ENCODE peak calls at places on chromosomes 3 and 15, in seven cellular contexts. T is astrocyte of the spinal cord, D is ELR, M is A549, L is GM23338, Q is astrocyte, R is adipocyte. Z is an unnamed sample.

GRCh38 chr3:40313975-40314860 is 4.7 kb downstream of the EIF1B start:
- DNase-seq in Q (no peak), D (peak), R (peak), T (no peak), L (no peak), M (no peak), Z (no peak)

GRCh38 chr3:14235896-14236295 is 57.3 kb downstream of the LSM3 start:
- DNase-seq in T (no peak), D (no peak), R (no peak), M (no peak), L (no peak), Q (no peak), Z (peak)

GRCh38 chr3:185021326-185021725 is 131.5 kb downstream of the C3orf70 start:
- DNase-seq in R (peak), T (no peak), M (no peak), D (no peak), L (no peak), Q (peak), Z (no peak)

GRCh38 chr3:160265088-160265487 is 39.9 kb downstream of the C3orf80 start:
- DNase-seq in M (no peak), L (no peak), R (no peak), D (no peak), Q (no peak), T (no peak), Z (no peak)

GRCh38 chr3:126960604-126960995 is 22.3 kb upstream of the PLXNA1 start:
- DNase-seq in M (no peak), L (no peak), D (no peak), Q (no peak), T (no peak), R (no peak), Z (no peak)

GRCh38 chr3:30548605-30549004 is 57.8 kb upstream of the TGFBR2 start:
- DNase-seq in Q (no peak), R (no peak), M (no peak), T (no peak), D (peak), L (peak), Z (no peak)

GRCh38 chr3:113663761-113664160 is 32.7 kb downstream of the USF3 start:
- DNase-seq in L (no peak), D (no peak), Q (no peak), T (no peak), R (no peak), M (no peak), Z (no peak)

GRCh38 chr15:60774829-60775228 is 295.9 kb upstream of the ICE2 start:
- DNase-seq in T (no peak), L (no peak), D (no peak), R (no peak), M (no peak), Q (no peak), Z (no peak)

GRCh38 chr15:85482896-85483295 is 102.5 kb downstream of the AKAP13 start:
- DNase-seq in T (peak), D (peak), R (peak), L (no peak), M (no peak), Q (peak), Z (no peak)

GRCh38 chr3:159994182-159994581 is 5.5 kb downstream of the IL12A start:
- DNase-seq in Q (peak), T (no peak), D (peak), R (no peak), L (no peak), M (no peak), Z (no peak)

GRCh38 chr3:66393486-66394260 is 107.1 kb downstream of the LRIG1 start:
- DNase-seq in M (no peak), T (peak), Q (peak), R (peak), L (no peak), D (no peak), Z (no peak)

GRCh38 chr15:33021806-33022389 is 172.6 kb downstream of the FMN1 start:
- DNase-seq in D (peak), L (peak), M (peak), T (peak), Q (peak), R (peak), Z (peak)

GRCh38 chr3:30750967-30751366 is 143.5 kb downstream of the GADL1 start:
- DNase-seq in T (no peak), L (peak), Q (no peak), R (no peak), D (peak), M (no peak), Z (no peak)

GRCh38 chr15:92603743-92604470 is 51.7 kb downstream of the FAM174B start:
- DNase-seq in T (peak), L (no peak), D (no peak), M (no peak), Q (peak), R (peak), Z (peak)

GRCh38 chr3:14124223-14124614 is 451 bp downstream of the CHCHD4 start:
- DNase-seq in L (peak), R (peak), T (no peak), D (peak), M (peak), Q (no peak), Z (peak)

GRCh38 chr3:63979093-63979492 is 44.2 kb downstream of the PSMD6 start:
- DNase-seq in R (no peak), Q (peak), D (no peak), M (no peak), T (no peak), L (no peak), Z (peak)

GRCh38 chr15:78567541-78567940 is 2.2 kb downstream of the CHRNA5 start:
- DNase-seq in M (no peak), D (no peak), L (no peak), T (no peak), Q (no peak), R (no peak), Z (no peak)

GRCh38 chr3:41037651-41038334 is 161.5 kb upstream of the CTNNB1 start:
- DNase-seq in T (no peak), R (no peak), Q (no peak), D (no peak), L (no peak), M (no peak), Z (no peak)

GRCh38 chr15:53512029-53512428 is 247.4 kb downstream of the WDR72 start:
- DNase-seq in L (no peak), M (no peak), T (no peak), D (no peak), Q (no peak), R (no peak), Z (no peak)

GRCh38 chr3:184289426-184289938 is 9.6 kb upstream of the PSMD2 start:
- DNase-seq in T (peak), R (peak), L (peak), M (peak), D (peak), Q (peak), Z (peak)

GRCh38 chr3:31462050-31462569 is 70.6 kb upstream of the STT3B start:
- DNase-seq in L (peak), M (no peak), Q (no peak), R (no peak), T (no peak), D (no peak), Z (peak)

GRCh38 chr15:58457466-58457965 is 25.7 kb downstream of the LIPC start:
- DNase-seq in L (no peak), D (peak), R (peak), Q (peak), T (peak), M (no peak), Z (peak)

GRCh38 chr15:79673416-79674123 is 223.2 kb downstream of the MTHFS start:
- DNase-seq in M (peak), R (peak), L (peak), Q (peak), T (peak), D (peak), Z (peak)

GRCh38 chr3:191158800-191159199 is 40.2 kb upstream of the OSTN start:
- DNase-seq in D (no peak), T (no peak), L (no peak), Q (no peak), M (no peak), R (no peak), Z (no peak)

GRCh38 chr3:127042634-127043033 is 59.7 kb downstream of the PLXNA1 start:
- DNase-seq in L (no peak), R (no peak), T (no peak), M (no peak), D (no peak), Q (no peak), Z (no peak)

GRCh38 chr3:158057666-158058065 is 48.6 kb downstream of the SHOX2 start:
- DNase-seq in T (no peak), M (no peak), Q (no peak), D (peak), L (no peak), R (peak), Z (no peak)

GRCh38 chr3:155995525-155996370 is 124.6 kb upstream of the KCNAB1 start:
- DNase-seq in R (peak), Q (peak), L (peak), T (peak), D (peak), M (peak), Z (peak)

GRCh38 chr15:70906842-70907241 is 14.2 kb downstream of the LRRC49 start:
- DNase-seq in M (no peak), T (peak), L (no peak), Q (peak), R (peak), D (no peak), Z (peak)

GRCh38 chr3:172087827-172088580 is 48.6 kb downstream of the FNDC3B start:
- DNase-seq in T (no peak), D (no peak), R (no peak), Q (no peak), L (no peak), M (no peak), Z (no peak)

GRCh38 chr15:67528536-67528935 is 7.6 kb downstream of the C15orf61 start:
- DNase-seq in M (no peak), R (no peak), L (no peak), Q (no peak), D (no peak), T (no peak), Z (no peak)

GRCh38 chr3:126512916-126513650 is 4.5 kb downstream of the UROC1 start:
- DNase-seq in L (no peak), T (no peak), Q (no peak), R (no peak), M (no peak), D (no peak), Z (no peak)

GRCh38 chr3:61780455-61781239 is 219.3 kb downstream of the PTPRG start:
- DNase-seq in T (no peak), R (no peak), D (no peak), Q (no peak), M (no peak), L (no peak), Z (no peak)

GRCh38 chr15:82950295-82950694 is 2.2 kb downstream of the HOMER2 start:
- DNase-seq in M (no peak), L (no peak), T (no peak), Q (no peak), D (no peak), R (no peak), Z (no peak)

GRCh38 chr15:96102631-96103030 is 227.9 kb upstream of the NR2F2 start:
- DNase-seq in T (no peak), R (no peak), M (no peak), L (no peak), Q (no peak), D (no peak), Z (no peak)

GRCh38 chr3:195001961-195002861 is 268.7 kb downstream of the XXYLT1 start:
- DNase-seq in Q (no peak), M (peak), R (peak), D (peak), L (peak), T (peak), Z (peak)

GRCh38 chr3:52070724-52071621 is 14.6 kb upstream of the DUSP7 start:
- DNase-seq in T (no peak), R (no peak), M (no peak), D (peak), Q (no peak), L (no peak), Z (peak)

GRCh38 chr3:14885307-14885706 is 62.1 kb upstream of the NR2C2 start:
- DNase-seq in T (no peak), D (no peak), L (no peak), R (no peak), M (no peak), Q (no peak), Z (no peak)

GRCh38 chr3:129226374-129226773 is 23.0 kb upstream of the COPG1 start:
- DNase-seq in T (peak), Q (peak), L (no peak), D (peak), M (peak), R (peak), Z (peak)

Z was measured in cardiac muscle cell.